ENCODE peak calls at places on chromosome X, in six cellular contexts. One of them, this sample, is unnamed.

GRCh38 chrX:30888526-30889146 is 418 bp downstream of the TAB3 start:
- DNase-seq in GM23248: peak; percentile 38
- DNase-seq in mammary epithelial cell: no peak
- DNase-seq in Karpas-422: peak; percentile 55
- DNase-seq in endothelial cell of umbilical vein: peak; percentile 18
- DNase-seq in HepG2: no peak
- DNase-seq in this sample: no peak

GRCh38 chrX:74535633-74536141 is 78.7 kb downstream of the RLIM start:
- DNase-seq in GM23248: peak; percentile 87
- DNase-seq in mammary epithelial cell: peak; percentile 68
- DNase-seq in Karpas-422: no peak
- DNase-seq in endothelial cell of umbilical vein: peak; percentile 50
- DNase-seq in HepG2: peak; percentile 1
- DNase-seq in this sample: peak; percentile 46

GRCh38 chrX:85685843-85686242 is 306.4 kb upstream of the POF1B start:
- DNase-seq in GM23248: no peak
- DNase-seq in mammary epithelial cell: no peak
- DNase-seq in Karpas-422: no peak
- DNase-seq in endothelial cell of umbilical vein: no peak
- DNase-seq in HepG2: no peak
- DNase-seq in this sample: no peak

GRCh38 chrX:124426824-124427223 is 80.5 kb downstream of the SH2D1A start:
- DNase-seq in GM23248: no peak
- DNase-seq in mammary epithelial cell: no peak
- DNase-seq in Karpas-422: no peak
- DNase-seq in endothelial cell of umbilical vein: peak; percentile 57
- DNase-seq in HepG2: no peak
- DNase-seq in this sample: no peak

GRCh38 chrX:42615161-42615563 is 162.8 kb downstream of the PPP1R2C start:
- DNase-seq in GM23248: no peak
- DNase-seq in mammary epithelial cell: peak; percentile 36
- DNase-seq in Karpas-422: peak; percentile 42
- DNase-seq in endothelial cell of umbilical vein: no peak
- DNase-seq in HepG2: no peak
- DNase-seq in this sample: peak; percentile 23

GRCh38 chrX:118350221-118350620 is 4.3 kb downstream of the WDR44 start:
- DNase-seq in GM23248: peak; percentile 58
- DNase-seq in mammary epithelial cell: no peak
- DNase-seq in Karpas-422: no peak
- DNase-seq in endothelial cell of umbilical vein: peak; percentile 31
- DNase-seq in HepG2: no peak
- DNase-seq in this sample: no peak

GRCh38 chrX:15567886-15568616 is 32.7 kb downstream of the ACE2 start:
- DNase-seq in GM23248: no peak
- DNase-seq in mammary epithelial cell: peak; percentile 18
- DNase-seq in Karpas-422: no peak
- DNase-seq in endothelial cell of umbilical vein: peak; percentile 21
- DNase-seq in HepG2: peak; percentile 23
- DNase-seq in this sample: no peak

GRCh38 chrX:57453901-57454300 is 137.9 kb upstream of the ZXDB start:
- DNase-seq in GM23248: peak; percentile 48
- DNase-seq in mammary epithelial cell: peak; percentile 13
- DNase-seq in Karpas-422: peak; percentile 75
- DNase-seq in endothelial cell of umbilical vein: peak; percentile 36
- DNase-seq in HepG2: peak; percentile 28
- DNase-seq in this sample: peak; percentile 47

GRCh38 chrX:74119016-74119910 is 184.7 kb upstream of the ZCCHC13 start:
- DNase-seq in GM23248: peak; percentile 81
- DNase-seq in mammary epithelial cell: peak; percentile 53
- DNase-seq in Karpas-422: no peak
- DNase-seq in endothelial cell of umbilical vein: peak; percentile 16
- DNase-seq in HepG2: no peak
- DNase-seq in this sample: no peak

GRCh38 chrX:10288400-10288799 is 131.6 kb downstream of the CLCN4 start:
- DNase-seq in GM23248: no peak
- DNase-seq in mammary epithelial cell: no peak
- DNase-seq in Karpas-422: no peak
- DNase-seq in endothelial cell of umbilical vein: no peak
- DNase-seq in HepG2: no peak
- DNase-seq in this sample: no peak

GRCh38 chrX:18920566-18920965 is 63.3 kb downstream of the PHKA2 start:
- DNase-seq in GM23248: no peak
- DNase-seq in mammary epithelial cell: no peak
- DNase-seq in Karpas-422: no peak
- DNase-seq in endothelial cell of umbilical vein: no peak
- DNase-seq in HepG2: no peak
- DNase-seq in this sample: no peak

GRCh38 chrX:88425739-88426138 is 321.3 kb upstream of the CPXCR1 start:
- DNase-seq in GM23248: peak; percentile 2
- DNase-seq in mammary epithelial cell: no peak
- DNase-seq in Karpas-422: peak; percentile 64
- DNase-seq in endothelial cell of umbilical vein: peak; percentile 0
- DNase-seq in HepG2: peak; percentile 18
- DNase-seq in this sample: no peak

GRCh38 chrX:31301941-31302340 is 230.1 kb upstream of the FTHL17 start:
- DNase-seq in GM23248: no peak
- DNase-seq in mammary epithelial cell: no peak
- DNase-seq in Karpas-422: no peak
- DNase-seq in endothelial cell of umbilical vein: no peak
- DNase-seq in HepG2: no peak
- DNase-seq in this sample: no peak

GRCh38 chrX:43225626-43226328 is 430.3 kb upstream of the MAOA start:
- DNase-seq in GM23248: no peak
- DNase-seq in mammary epithelial cell: no peak
- DNase-seq in Karpas-422: no peak
- DNase-seq in endothelial cell of umbilical vein: no peak
- DNase-seq in HepG2: peak; percentile 71
- DNase-seq in this sample: no peak

GRCh38 chrX:105315301-105315700 is 94.8 kb upstream of the TEX13A start:
- DNase-seq in GM23248: no peak
- DNase-seq in mammary epithelial cell: peak; percentile 66
- DNase-seq in Karpas-422: no peak
- DNase-seq in endothelial cell of umbilical vein: no peak
- DNase-seq in HepG2: no peak
- DNase-seq in this sample: no peak

GRCh38 chrX:16137416-16138107 is 14.2 kb downstream of the GRPR start:
- DNase-seq in GM23248: no peak
- DNase-seq in mammary epithelial cell: no peak
- DNase-seq in Karpas-422: peak; percentile 60
- DNase-seq in endothelial cell of umbilical vein: no peak
- DNase-seq in HepG2: no peak
- DNase-seq in this sample: no peak

GRCh38 chrX:123626962-123627361 is 105.9 kb downstream of the THOC2 start:
- DNase-seq in GM23248: peak; percentile 66
- DNase-seq in mammary epithelial cell: peak; percentile 14
- DNase-seq in Karpas-422: no peak
- DNase-seq in endothelial cell of umbilical vein: no peak
- DNase-seq in HepG2: no peak
- DNase-seq in this sample: no peak

GRCh38 chrX:115098897-115099296 is 81.5 kb upstream of the IL13RA2 start:
- DNase-seq in GM23248: no peak
- DNase-seq in mammary epithelial cell: no peak
- DNase-seq in Karpas-422: no peak
- DNase-seq in endothelial cell of umbilical vein: no peak
- DNase-seq in HepG2: no peak
- DNase-seq in this sample: no peak

GRCh38 chrX:51867626-51868025 is 25.8 kb upstream of the MAGED1 start:
- DNase-seq in GM23248: no peak
- DNase-seq in mammary epithelial cell: no peak
- DNase-seq in Karpas-422: no peak
- DNase-seq in endothelial cell of umbilical vein: no peak
- DNase-seq in HepG2: no peak
- DNase-seq in this sample: no peak

GRCh38 chrX:17692709-17693346 is 44.5 kb upstream of the SCML1 start:
- DNase-seq in GM23248: peak; percentile 40
- DNase-seq in mammary epithelial cell: peak; percentile 47
- DNase-seq in Karpas-422: no peak
- DNase-seq in endothelial cell of umbilical vein: no peak
- DNase-seq in HepG2: no peak
- DNase-seq in this sample: peak; percentile 58

GRCh38 chrX:140608111-140608510 is 101.4 kb upstream of the LINC00632 start:
- DNase-seq in GM23248: no peak
- DNase-seq in mammary epithelial cell: no peak
- DNase-seq in Karpas-422: no peak
- DNase-seq in endothelial cell of umbilical vein: no peak
- DNase-seq in HepG2: no peak
- DNase-seq in this sample: no peak

GRCh38 chrX:107755721-107756120 is 19.9 kb downstream of the TSC22D3 start:
- DNase-seq in GM23248: no peak
- DNase-seq in mammary epithelial cell: no peak
- DNase-seq in Karpas-422: no peak
- DNase-seq in endothelial cell of umbilical vein: no peak
- DNase-seq in HepG2: no peak
- DNase-seq in this sample: no peak

GRCh38 chrX:41475166-41475565 is 28.0 kb downstream of the NYX start:
- DNase-seq in GM23248: no peak
- DNase-seq in mammary epithelial cell: no peak
- DNase-seq in Karpas-422: no peak
- DNase-seq in endothelial cell of umbilical vein: no peak
- DNase-seq in HepG2: no peak
- DNase-seq in this sample: peak; percentile 91

GRCh38 chrX:47854474-47854873 is 17.8 kb downstream of the ZNF81 start:
- DNase-seq in GM23248: peak; percentile 16
- DNase-seq in mammary epithelial cell: peak; percentile 14
- DNase-seq in Karpas-422: no peak
- DNase-seq in endothelial cell of umbilical vein: peak; percentile 30
- DNase-seq in HepG2: no peak
- DNase-seq in this sample: peak; percentile 45

GRCh38 chrX:15334561-15334960 is 762 bp downstream of the PIGA start:
- DNase-seq in GM23248: peak; percentile 64
- DNase-seq in mammary epithelial cell: peak; percentile 74
- DNase-seq in Karpas-422: peak; percentile 52
- DNase-seq in endothelial cell of umbilical vein: no peak
- DNase-seq in HepG2: no peak
- DNase-seq in this sample: no peak

DNA sequence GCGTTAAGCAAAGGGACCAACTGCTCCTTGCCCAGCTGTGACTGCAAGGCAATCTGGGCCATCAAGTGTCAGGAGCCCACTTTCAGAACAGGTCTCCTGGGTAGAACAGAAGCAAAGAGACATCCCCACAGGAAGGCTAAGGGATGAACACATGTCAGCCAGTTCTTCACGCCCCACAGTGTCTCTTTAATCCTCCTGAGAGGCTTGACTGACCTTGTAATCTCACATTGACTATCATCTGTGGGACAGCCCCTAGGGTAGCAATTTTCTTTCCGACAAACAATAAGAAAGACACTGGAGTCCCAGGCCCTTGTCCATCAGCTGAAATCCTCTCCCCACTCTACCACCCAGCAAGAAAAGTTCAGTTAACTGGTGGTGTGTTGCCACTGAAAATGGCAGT is 1.0 kb downstream of the CHRDL1 start:
- DNase-seq in GM23248: no peak
- DNase-seq in mammary epithelial cell: no peak
- DNase-seq in Karpas-422: no peak
- DNase-seq in endothelial cell of umbilical vein: no peak
- DNase-seq in HepG2: no peak
- DNase-seq in this sample: no peak
- H3K4me2 ChIP-seq in GM23248: no peak overlapping the region
- H3K4me2 ChIP-seq in mammary epithelial cell: no peak overlapping the region
- H3K4me2 ChIP-seq in Karpas-422: no peak overlapping the region
- H3K4me2 ChIP-seq in endothelial cell of umbilical vein: no peak overlapping the region
- H3K4me2 ChIP-seq in HepG2: no peak overlapping the region
- H3K4me2 ChIP-seq in this sample: peak overlapping the region; percentile 74

DNA sequence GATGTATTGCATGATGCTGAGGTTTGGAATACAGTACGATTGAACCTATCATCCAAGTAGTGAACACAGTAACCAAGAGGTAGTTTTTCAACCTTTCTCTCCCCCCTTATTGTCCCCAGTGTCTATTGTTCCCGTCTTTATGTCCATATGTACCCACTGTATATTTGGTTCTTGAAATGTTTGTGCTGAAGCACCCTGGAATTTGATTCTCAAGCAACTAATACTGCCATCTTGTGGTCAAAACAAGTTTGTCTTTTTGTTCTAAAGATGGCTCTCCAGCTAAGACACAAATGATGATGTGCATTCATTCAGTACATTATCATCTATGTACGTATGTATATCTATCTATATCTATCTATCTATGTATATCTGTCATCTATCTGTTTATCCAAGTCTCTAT is 33.5 kb upstream of the DCX start:
- DNase-seq in GM23248: peak; percentile 48
- DNase-seq in mammary epithelial cell: peak; percentile 35
- DNase-seq in Karpas-422: peak; percentile 87
- DNase-seq in endothelial cell of umbilical vein: peak; percentile 1
- DNase-seq in HepG2: peak; percentile 21
- DNase-seq in this sample: peak; percentile 80
- H3K27ac ChIP-seq in GM23248: no peak overlapping the region
- H3K27ac ChIP-seq in mammary epithelial cell: no peak overlapping the region
- H3K27ac ChIP-seq in Karpas-422: no peak overlapping the region
- H3K27ac ChIP-seq in endothelial cell of umbilical vein: no peak overlapping the region
- H3K27ac ChIP-seq in HepG2: no peak overlapping the region
- H3K27ac ChIP-seq in this sample: no peak overlapping the region

GRCh38 chrX:13703589-13703988 is 14.7 kb downstream of the RAB9A start:
- DNase-seq in GM23248: no peak
- DNase-seq in mammary epithelial cell: no peak
- DNase-seq in Karpas-422: no peak
- DNase-seq in endothelial cell of umbilical vein: no peak
- DNase-seq in HepG2: no peak
- DNase-seq in this sample: no peak
- H4K20me1 ChIP-seq in GM23248: no peaks in the 10 kb centered on the region
- H4K20me1 ChIP-seq in mammary epithelial cell: no peaks in the 10 kb centered on the region
- H4K20me1 ChIP-seq in Karpas-422: peaks cover 5% of the 10 kb centered on the region
- H4K20me1 ChIP-seq in endothelial cell of umbilical vein: no peaks in the 10 kb centered on the region
- H4K20me1 ChIP-seq in HepG2: peaks cover 3% of the 10 kb centered on the region
- H4K20me1 ChIP-seq in this sample: peaks cover 62% of the 10 kb centered on the region

GRCh38 chrX:109270580-109271484 is 211.1 kb downstream of the GUCY2F start:
- DNase-seq in GM23248: peak; percentile 12
- DNase-seq in mammary epithelial cell: peak; percentile 97
- DNase-seq in Karpas-422: peak; percentile 45
- DNase-seq in endothelial cell of umbilical vein: no peak
- DNase-seq in HepG2: no peak
- DNase-seq in this sample: no peak
- H3K4me2 ChIP-seq in GM23248: no peak overlapping the region
- H3K4me2 ChIP-seq in mammary epithelial cell: peak overlapping the region; percentile 32
- H3K4me2 ChIP-seq in Karpas-422: no peak overlapping the region
- H3K4me2 ChIP-seq in endothelial cell of umbilical vein: no peak overlapping the region
- H3K4me2 ChIP-seq in HepG2: no peak overlapping the region
- H3K4me2 ChIP-seq in this sample: no peak overlapping the region